ENCODE peak calls at places on chromosomes 16 and 17, in four cellular contexts. X is H1, A is K562, T is HepG2. J is an unnamed sample.

GRCh38 chr17:51456942-51457341 is 196.6 kb downstream of the UTP18 start:
- DNase-seq in T (no peak), X (no peak), A (no peak), J (no peak)

GRCh38 chr16:17509194-17509593 is 38.4 kb upstream of the XYLT1 start:
- DNase-seq in X (no peak), T (no peak), A (no peak), J (no peak)

GRCh38 chr17:57256708-57257112 is 387 bp downstream of the MSI2 start:
- DNase-seq in X (no peak), A (peak), T (no peak), J (peak)

GRCh38 chr16:75494696-75495601 is at the start of gene CHST6:
- DNase-seq in A (peak), T (peak), X (no peak), J (peak)

GRCh38 chr16:58299757-58300349 is 5.0 kb upstream of the PRSS54 start:
- DNase-seq in T (peak), A (peak), X (peak), J (peak)

GRCh38 chr17:52157603-52158449 is 688 bp downstream of the CA10 start:
- DNase-seq in T (no peak), A (no peak), X (no peak), J (no peak)

GRCh38 chr16:29909398-29909797 is 9.1 kb downstream of the ASPHD1 start:
- DNase-seq in A (no peak), X (no peak), T (no peak), J (no peak)

GRCh38 chr17:44915727-44916058 is 393 bp upstream of the GFAP start:
- DNase-seq in A (no peak), X (no peak), T (no peak), J (no peak)

GRCh38 chr17:36937961-36938565 is 788 bp downstream of the LHX1 start:
- DNase-seq in X (no peak), A (no peak), T (no peak), J (no peak)

GRCh38 chr16:85331685-85332084 is 219.4 kb upstream of the CIBAR2 start:
- DNase-seq in A (no peak), X (no peak), T (no peak), J (no peak)

GRCh38 chr16:86477642-86478041 is 32.7 kb upstream of the FOXF1 start:
- DNase-seq in A (no peak), T (no peak), X (no peak), J (no peak)

GRCh38 chr17:17151962-17152361 is 54.2 kb downstream of the PLD6 start:
- DNase-seq in X (no peak), A (no peak), T (no peak), J (peak)

GRCh38 chr17:69870751-69871199 is 204.2 kb upstream of the KCNJ16 start:
- DNase-seq in T (no peak), A (no peak), X (peak), J (no peak)

GRCh38 chr17:65137076-65137935 is at the start of gene RGS9:
- DNase-seq in X (peak), A (peak), T (peak), J (peak)

GRCh38 chr16:46859719-46860152 is 24.4 kb upstream of the GPT2 start:
- DNase-seq in A (no peak), X (no peak), T (peak), J (peak)

GRCh38 chr16:67555795-67556212 is 6.5 kb upstream of the CTCF start:
- DNase-seq in T (no peak), X (no peak), A (no peak), J (no peak)

GRCh38 chr16:85425061-85425662 is 188.0 kb upstream of the GSE1 start:
- DNase-seq in A (no peak), T (no peak), X (no peak), J (no peak)

GRCh38 chr17:3843935-3844516 is 2.0 kb downstream of the NCBP3 start:
- DNase-seq in A (peak), T (peak), X (no peak), J (peak)

GRCh38 chr16:28990375-28991040 is 5.7 kb downstream of the LAT start:
- DNase-seq in X (no peak), A (no peak), T (no peak), J (no peak)

GRCh38 chr17:63452091-63452978 is 6.2 kb upstream of the CYB561 start:
- DNase-seq in A (no peak), T (no peak), X (no peak), J (no peak)

GRCh38 chr17:17718251-17718650 is 37.0 kb downstream of the RAI1 start:
- DNase-seq in T (no peak), A (no peak), X (no peak), J (no peak)

GRCh38 chr16:87043273-87044030 is 273.7 kb downstream of the C16orf95 start:
- DNase-seq in T (no peak), X (no peak), A (no peak), J (no peak)

GRCh38 chr17:74901353-74902145 is 8.1 kb upstream of the FADS6 start:
- DNase-seq in X (no peak), T (no peak), A (no peak), J (no peak)

GRCh38 chr17:19013226-19013625 is 8.7 kb upstream of the FAM83G start:
- DNase-seq in X (no peak), A (no peak), T (no peak), J (no peak)

GRCh38 chr17:36128411-36128978 is 24.9 kb downstream of the CCL4 start:
- DNase-seq in A (no peak), T (no peak), X (no peak), J (no peak)

GRCh38 chr17:31511176-31511540 is 119.7 kb downstream of the RAB11FIP4 start:
- DNase-seq in X (no peak), A (no peak), T (no peak), J (no peak)

GRCh38 chr16:68093816-68094613 is 8.8 kb downstream of the NFATC3 start:
- DNase-seq in X (no peak), T (no peak), A (peak), J (no peak)

GRCh38 chr17:75338335-75338734 is 49.1 kb upstream of the SLC25A19 start:
- DNase-seq in T (no peak), A (no peak), X (no peak), J (no peak)

GRCh38 chr16:68412061-68412460 is 36.2 kb downstream of the SMPD3 start:
- DNase-seq in A (no peak), T (no peak), X (no peak), J (no peak)

GRCh38 chr17:36937001-36937960 is at the start of gene LHX1:
- DNase-seq in T (no peak), X (no peak), A (no peak), J (no peak)

GRCh38 chr17:1083451-1084187 is 86.7 kb downstream of the TIMM22 start:
- DNase-seq in T (no peak), X (no peak), A (no peak), J (no peak)

GRCh38 chr16:63581560-63581959 is 1540.3 kb downstream of the CDH11 start:
- DNase-seq in X (no peak), A (no peak), T (no peak), J (no peak)

GRCh38 chr16:69741519-69741918 is 13.2 kb downstream of the NOB1 start:
- DNase-seq in X (no peak), T (no peak), A (no peak), J (no peak)

GRCh38 chr16:29784157-29784556 is 6.1 kb downstream of the ZG16 start:
- DNase-seq in T (no peak), X (no peak), A (no peak), J (no peak)

GRCh38 chr16:50539822-50540710 is 8.1 kb upstream of the NKD1 start:
- DNase-seq in X (no peak), T (peak), A (no peak), J (no peak)

GRCh38 chr16:35733971-35734702 is 2274.7 kb downstream of the TP53TG3F start:
- DNase-seq in X (no peak), A (no peak), T (no peak), J (no peak)

GRCh38 chr16:77009453-77009852 is 181.5 kb upstream of the MON1B start:
- DNase-seq in X (no peak), A (no peak), T (no peak), J (no peak)

GRCh38 chr17:45016823-45017222 is 34.6 kb downstream of the DCAKD start:
- DNase-seq in A (peak), T (peak), X (no peak), J (peak)

DNA sequence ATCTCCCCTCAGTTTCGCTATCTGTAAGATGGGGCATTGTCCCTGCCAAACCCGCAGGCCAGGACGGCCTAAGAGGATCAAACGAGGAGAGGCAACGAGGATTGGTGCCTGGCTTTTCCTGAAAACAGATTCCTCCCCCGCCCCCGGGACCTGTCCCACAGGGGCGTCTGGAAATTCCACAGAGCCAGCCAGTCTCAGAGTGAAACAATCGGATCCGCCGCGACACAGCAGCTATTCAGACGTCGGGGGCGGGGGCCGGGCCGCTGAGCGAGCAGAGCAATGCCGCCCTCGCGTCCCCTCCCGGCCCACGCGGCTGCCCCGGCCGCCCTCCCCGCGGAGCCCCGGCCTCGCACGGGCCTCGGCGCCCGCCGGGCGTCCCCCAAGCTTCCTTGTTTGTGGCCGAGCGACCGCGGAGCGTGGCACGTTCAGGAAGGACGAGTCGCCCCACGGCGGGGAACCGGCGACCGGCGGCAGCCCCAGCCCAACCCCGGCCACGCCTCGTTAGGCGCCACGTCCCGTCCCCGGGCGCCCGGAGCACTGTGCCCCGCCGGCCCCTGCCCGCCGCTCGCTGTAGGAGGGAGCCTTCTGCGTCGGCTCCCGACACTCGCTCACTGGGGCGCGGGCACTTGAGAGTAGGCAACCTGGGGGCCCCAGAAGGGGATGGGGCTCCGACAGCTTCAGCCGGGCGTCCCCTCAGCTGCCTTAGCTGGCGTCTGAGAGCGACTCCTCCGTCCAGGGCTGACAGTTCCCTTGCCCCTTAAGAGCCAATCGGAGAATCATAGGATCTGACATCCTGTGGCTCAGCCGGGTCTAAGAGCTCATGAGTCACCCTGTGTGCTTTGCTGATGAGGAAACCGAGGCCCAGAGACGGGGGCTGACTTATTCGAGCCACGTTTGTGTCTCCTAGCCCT is 29.7 kb upstream of the PHOSPHO1 start:
- DNase-seq in T (peak), X (no peak), A (peak), J (peak)
- TF ChIP-seq MAFK in T (no peak), X (no peak), A (no peak), J (no peak)

GRCh38 chr16:3123986-3124886 is 10.6 kb upstream of the ZNF213 start:
- DNase-seq in X (peak), A (peak), T (peak), J (peak)
- TF ChIP-seq HDAC2 in X (no peak), A (peak), T (peak), J (no peak)

DNA sequence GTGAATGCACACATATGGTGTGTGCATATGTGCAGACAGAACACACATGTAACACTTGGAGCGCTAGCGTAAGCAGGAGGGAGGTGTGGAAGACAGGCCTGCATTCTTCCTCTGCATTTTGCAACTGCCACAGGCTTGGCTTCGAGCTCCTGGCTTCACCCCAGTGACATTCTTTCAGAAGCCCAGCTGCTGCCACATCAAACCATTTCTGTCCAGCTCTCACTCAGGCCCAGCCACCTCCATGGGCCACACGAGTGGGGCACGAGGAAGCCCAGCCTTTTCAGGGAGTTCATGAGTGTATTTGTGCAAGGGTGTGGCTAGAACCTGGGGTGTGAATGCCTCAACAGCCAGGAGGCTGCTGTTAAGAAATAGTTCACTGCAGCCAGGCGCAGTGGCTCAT is 18.8 kb downstream of the LGALS3BP start:
- DNase-seq in X (no peak), T (peak), A (no peak), J (no peak)
- TF ChIP-seq MAFK in X (no peak), T (no peak), A (no peak), J (no peak)

GRCh38 chr16:54591816-54592246 is 305.2 kb upstream of the IRX3 start:
- DNase-seq in X (peak), A (no peak), T (no peak), J (no peak)
- TF ChIP-seq HDAC2 in X (no peak), A (no peak), T (no peak), J (no peak)

GRCh38 chr16:26016989-26017388 is 325.2 kb downstream of the HS3ST4 start:
- DNase-seq in A (no peak), X (no peak), T (no peak), J (no peak)

GRCh38 chr16:26019885-26020284 is 328.1 kb downstream of the HS3ST4 start:
- DNase-seq in X (no peak), T (no peak), A (no peak), J (no peak)

GRCh38 chr16:26015776-26016175 is 324.0 kb downstream of the HS3ST4 start:
- DNase-seq in X (no peak), T (no peak), A (no peak), J (no peak)

DNA sequence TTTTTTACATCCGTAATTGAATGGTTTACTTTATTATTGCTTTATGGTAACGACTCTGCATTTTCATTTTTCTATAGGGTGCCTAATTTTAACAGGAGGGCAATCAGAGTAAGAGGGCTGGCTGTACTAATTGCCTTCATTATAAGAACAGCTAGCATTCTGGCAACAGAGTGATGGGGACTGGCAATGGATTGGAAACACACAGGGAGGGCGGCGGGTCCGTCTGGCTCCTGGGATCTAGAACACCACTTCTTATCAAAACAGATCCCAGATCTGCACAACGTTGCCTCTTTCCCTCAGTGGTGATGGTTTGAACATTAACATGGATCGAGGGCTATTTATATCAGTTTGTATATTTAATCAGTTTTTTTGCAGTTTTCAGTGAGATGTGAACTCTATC is 327.6 kb downstream of the HS3ST4 start:
- DNase-seq in T (no peak), A (no peak), X (no peak), J (no peak)
- TF ChIP-seq MAFK in T (no peak), A (no peak), X (no peak), J (no peak)

DNA sequence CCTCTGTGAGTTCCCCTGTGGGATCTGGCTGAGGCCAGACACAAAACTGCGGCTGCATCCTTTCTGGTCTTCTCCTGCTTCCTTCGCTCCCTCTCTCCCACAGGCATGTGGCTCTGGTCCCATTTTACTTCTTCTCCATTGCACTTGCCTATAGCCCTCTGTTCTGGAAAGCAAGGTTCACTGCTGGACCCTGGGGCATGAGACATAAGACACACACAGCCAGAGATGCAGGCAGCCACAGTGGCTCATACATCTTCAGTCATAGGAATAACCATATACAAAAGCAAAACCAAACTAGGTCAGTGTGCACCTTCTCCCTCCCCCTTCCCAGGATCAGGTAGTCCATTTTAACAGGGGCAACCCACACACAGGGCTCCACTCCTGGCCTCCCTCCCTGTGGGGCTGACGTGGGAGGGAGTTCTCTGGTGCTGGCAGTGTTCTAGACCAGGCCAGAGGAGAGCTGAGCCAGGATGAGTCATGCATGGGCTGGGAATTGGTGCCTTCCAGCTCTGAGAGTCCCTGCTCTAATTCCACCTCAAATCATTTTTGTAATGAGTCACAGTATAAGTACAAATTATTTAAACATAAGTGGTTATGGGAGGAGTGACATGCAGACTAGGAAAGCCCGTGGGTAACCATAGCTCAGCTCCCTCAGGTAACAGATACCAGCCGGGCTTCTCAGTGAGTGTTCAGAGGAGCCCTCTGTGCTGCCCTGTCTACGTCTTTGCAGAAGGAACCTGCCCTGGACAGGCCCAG is 58.0 kb downstream of the ASIC2 start:
- DNase-seq in T (no peak), X (no peak), A (no peak), J (peak)
- TF ChIP-seq HDAC2 in T (no peak), X (no peak), A (no peak), J (no peak)

GRCh38 chr17:67608691-67609090 is 109.0 kb upstream of the NOL11 start:
- DNase-seq in A (no peak), X (no peak), T (no peak), J (no peak)

GRCh38 chr17:67606896-67607604 is 110.7 kb upstream of the NOL11 start:
- DNase-seq in T (no peak), X (no peak), A (no peak), J (no peak)

GRCh38 chr17:67605259-67605912 is 112.3 kb upstream of the NOL11 start:
- DNase-seq in T (no peak), A (no peak), X (no peak), J (no peak)

GRCh38 chr17:67602974-67603373 is 114.8 kb upstream of the NOL11 start:
- DNase-seq in A (no peak), X (peak), T (peak), J (peak)

DNA sequence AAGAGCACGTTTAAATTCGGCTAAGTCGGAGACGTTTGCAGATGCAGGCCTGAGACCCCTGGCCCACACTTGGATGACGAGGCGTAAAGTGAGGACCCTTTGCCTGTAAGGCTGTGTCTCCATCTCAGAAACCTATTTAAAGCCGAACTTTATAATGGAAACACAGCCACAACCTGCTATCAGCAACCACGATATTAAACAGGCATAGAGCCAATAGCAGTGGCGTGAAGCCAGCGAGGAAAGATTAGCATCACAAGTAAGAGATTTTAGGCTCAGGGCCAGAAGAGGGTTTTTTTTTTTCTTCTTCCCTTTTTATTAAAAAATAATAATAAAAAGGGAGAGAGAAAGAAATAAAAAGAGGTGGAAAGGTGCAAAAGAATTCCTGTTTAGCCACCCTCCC is 111.3 kb upstream of the NOL11 start:
- DNase-seq in X (no peak), A (no peak), T (no peak), J (no peak)
- TF ChIP-seq MAFK in X (no peak), A (no peak), T (no peak), J (no peak)

GRCh38 chr17:55418369-55419268 is 3.0 kb downstream of the MMD start:
- DNase-seq in X (no peak), T (no peak), A (no peak), J (no peak)

GRCh38 chr17:55420776-55421178 is 858 bp downstream of the MMD start:
- DNase-seq in T (no peak), X (no peak), A (peak), J (no peak)

GRCh38 chr17:55417411-55418268 is 4.0 kb downstream of the MMD start:
- DNase-seq in X (no peak), T (no peak), A (no peak), J (no peak)

GRCh38 chr17:55421179-55421934 is at the start of gene MMD:
- DNase-seq in T (no peak), X (no peak), A (peak), J (peak)

GRCh38 chr17:55420067-55420775 is 1.4 kb downstream of the MMD start:
- DNase-seq in T (no peak), X (no peak), A (no peak), J (no peak)
- TF ChIP-seq HDAC2 in T (no peak), X (no peak), A (no peak), J (no peak)

GRCh38 chr16:72428611-72429376 is 256.8 kb upstream of the PMFBP1 start:
- DNase-seq in T (no peak), A (no peak), X (no peak), J (no peak)

GRCh38 chr16:72426416-72426815 is 254.5 kb upstream of the PMFBP1 start:
- DNase-seq in A (no peak), T (no peak), X (no peak), J (no peak)

GRCh38 chr16:72429566-72430160 is 257.7 kb upstream of the PMFBP1 start:
- DNase-seq in A (no peak), X (no peak), T (no peak), J (no peak)

GRCh38 chr16:72427001-72427785 is 255.2 kb upstream of the PMFBP1 start:
- DNase-seq in A (no peak), T (no peak), X (no peak), J (no peak)

GRCh38 chr16:72427786-72428480 is 256.0 kb upstream of the PMFBP1 start:
- DNase-seq in A (no peak), T (no peak), X (no peak), J (no peak)
- TF ChIP-seq MAFK in A (no peak), T (no peak), X (no peak), J (no peak)

J was measured in A549.